ENCODE peak calls at places on chromosome 7, in four cellular contexts. W is psoas muscle, L is fibroblast of lung, I is heart right ventricle. E is an unnamed sample.

GRCh38 chr7:2195403-2196246 is 37.1 kb downstream of the MAD1L1 start:
- DNase-seq in W (peak; percentile 42), L (no peak), I (peak; percentile 50), E (no peak)

GRCh38 chr7:93697901-93698300 is 123.4 kb upstream of the CALCR start:
- DNase-seq in W (no peak), L (no peak), I (no peak), E (no peak)

GRCh38 chr7:78476851-78477405 is 678.4 kb downstream of the PHTF2 start:
- DNase-seq in W (no peak), L (no peak), I (no peak), E (no peak)

GRCh38 chr7:143145-143751 is 49.1 kb upstream of the FAM20C start:
- DNase-seq in W (no peak), L (no peak), I (no peak), E (no peak)

GRCh38 chr7:55593172-55593514 is 20.8 kb upstream of the VOPP1 start:
- DNase-seq in W (no peak), L (no peak), I (no peak), E (peak; percentile 41)

GRCh38 chr7:101169838-101170531 is 4.6 kb upstream of the VGF start:
- DNase-seq in W (peak; percentile 72), L (peak; percentile 56), I (peak; percentile 63), E (peak; percentile 95)

GRCh38 chr7:149171894-149172533 is 23.3 kb upstream of the ZNF282 start:
- DNase-seq in W (no peak), L (peak; percentile 54), I (no peak), E (no peak)

GRCh38 chr7:157630301-157630853 is 293.6 kb downstream of the DNAJB6 start:
- DNase-seq in W (no peak), L (no peak), I (no peak), E (no peak)

GRCh38 chr7:101913876-101914275 is 96.5 kb downstream of the CUX1 start:
- DNase-seq in W (no peak), L (peak; percentile 47), I (no peak), E (no peak)

GRCh38 chr7:74583630-74584029 is 73.9 kb upstream of the GTF2I start:
- DNase-seq in W (no peak), L (no peak), I (no peak), E (peak; percentile 51)

GRCh38 chr7:83842894-83843293 is 194.0 kb upstream of the SEMA3E start:
- DNase-seq in W (no peak), L (no peak), I (no peak), E (no peak)

GRCh38 chr7:66617295-66617694 is 11.4 kb upstream of the KCTD7 start:
- DNase-seq in W (no peak), L (no peak), I (no peak), E (no peak)

GRCh38 chr7:25624001-25624400 is 395.7 kb upstream of the NPVF start:
- DNase-seq in W (no peak), L (peak; percentile 3), I (no peak), E (no peak)

GRCh38 chr7:7321681-7322080 is 139.3 kb downstream of the C1GALT1 start:
- DNase-seq in W (no peak), L (peak; percentile 5), I (no peak), E (no peak)

GRCh38 chr7:36862685-36863375 is 138.5 kb upstream of the AOAH start:
- DNase-seq in W (no peak), L (peak; percentile 68), I (no peak), E (no peak)

GRCh38 chr7:133051066-133051465 is 30.8 kb downstream of the CHCHD3 start:
- DNase-seq in W (no peak), L (peak; percentile 38), I (peak; percentile 10), E (no peak)
- TF ChIP-seq CTCF in W (peak; percentile 22), L (peak; percentile 19), I (no peak), E (peak; percentile 68)

GRCh38 chr7:123148813-123149212 is 51.0 kb downstream of the SLC13A1 start:
- DNase-seq in W (no peak), L (no peak), I (no peak), E (no peak)
- TF ChIP-seq CTCF in W (no peak), L (no peak), I (no peak), E (no peak)

DNA sequence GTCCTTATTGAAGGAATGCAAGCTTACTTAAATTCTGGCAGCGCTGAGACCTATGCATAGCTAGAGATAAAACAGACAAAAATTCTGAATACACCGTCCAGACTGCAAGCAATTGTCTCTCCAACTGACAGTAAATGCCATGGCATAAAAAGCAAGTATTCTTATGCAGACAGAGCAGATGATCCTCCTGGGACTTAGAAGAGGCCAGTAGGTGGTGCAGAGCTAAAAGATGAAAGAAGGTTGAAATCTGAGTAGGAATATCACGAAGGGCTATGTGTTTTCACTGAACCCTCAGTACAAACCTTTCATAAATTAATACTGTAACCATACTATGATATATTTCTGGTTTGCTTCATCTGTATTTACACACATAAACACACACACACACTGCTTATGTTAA is 157.0 kb upstream of the CACNA2D1 start:
- DNase-seq in W (no peak), L (no peak), I (no peak), E (no peak)
- TF ChIP-seq CTCF in W (no peak), L (no peak), I (no peak), E (peak; percentile 31)

GRCh38 chr7:73463260-73463659 is 29.7 kb downstream of the FZD9 start:
- DNase-seq in W (no peak), L (no peak), I (no peak), E (no peak)
- TF ChIP-seq CTCF in W (no peak), L (no peak), I (no peak), E (no peak)

DNA sequence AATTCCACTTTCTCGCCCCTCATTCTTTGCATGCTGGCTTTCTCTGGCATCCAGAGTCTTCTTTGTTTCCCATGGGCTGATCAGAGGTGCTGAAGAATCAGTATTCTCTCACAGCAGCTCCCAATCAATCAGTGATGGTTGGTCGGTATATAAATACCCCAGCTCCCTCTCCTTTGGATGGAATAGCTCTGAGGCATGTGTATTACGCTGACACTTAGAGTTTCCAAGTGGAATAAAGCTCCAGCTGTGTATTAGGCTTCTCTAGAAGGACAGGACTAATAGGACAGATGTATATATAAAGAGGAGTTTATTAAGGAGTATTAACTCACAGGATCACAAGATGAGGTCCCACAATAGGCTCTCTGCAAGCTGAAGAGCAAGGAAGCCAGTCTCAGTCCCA is 218.3 kb upstream of the GRB10 start:
- DNase-seq in W (no peak), L (no peak), I (no peak), E (no peak)
- TF ChIP-seq CTCF in W (no peak), L (no peak), I (no peak), E (peak; percentile 58)

GRCh38 chr7:5678295-5679046 is 103.0 kb downstream of the RNF216 start:
- DNase-seq in W (no peak), L (no peak), I (no peak), E (peak; percentile 57)
- TF ChIP-seq CTCF in W (no peak), L (no peak), I (no peak), E (no peak)

E was measured in endodermal cell.